ENCODE peak calls at places on chromosomes 13 and 19, in nine cellular contexts. K is retina; V is foreskin fibroblast; L is AG09319; H is left colon; M is amniotic stem cell; C is GM10248; A is astrocyte of the hippocampus; F is stimulated activated CD4-positive, alpha-beta T cell treated with anti-CD3 and anti-CD28 coated beads, Interleukin-1b, Interleukin-23, amount 100 ng/mL, for 24 hours. S is an unnamed sample.

GRCh38 chr19:1067341-1068103 is 555 bp downstream of the ARHGAP45 start:
- DNase-seq in L (no peak), A (no peak), H (peak), F (no peak), K (no peak), C (no peak), M (no peak), V (no peak), S (no peak)

GRCh38 chr19:10259162-10259905 is 7.3 kb downstream of the MRPL4 start:
- DNase-seq in C (peak), L (peak), H (peak), F (peak), V (peak), M (peak), K (peak), A (peak), S (peak)

GRCh38 chr19:17555929-17556813 is 722 bp downstream of the COLGALT1 start:
- DNase-seq in C (peak), F (peak), K (peak), V (peak), A (peak), H (peak), M (no peak), L (no peak), S (peak)

GRCh38 chr13:80100636-80101035 is 240.3 kb downstream of the SPRY2 start:
- DNase-seq in F (no peak), K (no peak), A (peak), C (no peak), L (no peak), H (no peak), V (peak), M (no peak), S (no peak)

GRCh38 chr19:17967258-17968051 is 548 bp downstream of the KCNN1 start:
- DNase-seq in V (no peak), C (no peak), K (no peak), H (no peak), A (no peak), L (no peak), F (no peak), M (no peak), S (no peak)

GRCh38 chr13:77696006-77696862 is 1.3 kb upstream of the SLAIN1 start:
- DNase-seq in V (no peak), M (no peak), F (no peak), H (no peak), A (peak), K (peak), C (peak), L (no peak), S (peak)

GRCh38 chr13:98199480-98199879 is 22.4 kb upstream of the RNF113B start:
- DNase-seq in L (no peak), C (no peak), F (no peak), V (no peak), A (no peak), K (no peak), M (no peak), H (no peak), S (no peak)

GRCh38 chr19:5893907-5894703 is 9.5 kb downstream of the NDUFA11 start:
- DNase-seq in V (no peak), L (no peak), A (no peak), M (no peak), F (no peak), K (no peak), C (no peak), H (no peak), S (no peak)

GRCh38 chr19:44603201-44603945 is 10.0 kb upstream of the IGSF23 start:
- DNase-seq in A (peak), M (peak), C (no peak), K (no peak), F (no peak), H (no peak), V (peak), L (peak), S (peak)